ENCODE peak calls at places on chromosome 1, in ten cellular contexts. C is mesendoderm, J is AG09319, Q is activated gamma-delta T cell treated with Interleukin-2 at 50 U/mL for 16 hours, F is activated T-cell treated with anti-CD3 and anti-CD28 coated beads for 1 hour, B is Daoy, L is left ventricle myocardium superior, V is neural progenitor cell, S is T47D, T is anterior cingulate cortex. N is an unnamed sample.

GRCh38 chr1:59766463-59766862 is 48.3 kb upstream of the HOOK1 start:
- DNase-seq in J (no peak), B (no peak), L (no peak), C (no peak), F (no peak), T (no peak), S (no peak), V (no peak), Q (no peak), N (no peak)

GRCh38 chr1:153796786-153797659 is 21.8 kb downstream of the SLC27A3 start:
- DNase-seq in F (peak; percentile 82), L (peak; percentile 76), S (peak; percentile 97), T (peak; percentile 40), J (no peak), V (peak; percentile 83), B (peak; percentile 61), C (peak; percentile 82), Q (peak; percentile 89), N (peak; percentile 24)

GRCh38 chr1:203671047-203671446 is 44.4 kb downstream of the ATP2B4 start:
- DNase-seq in C (no peak), F (no peak), L (no peak), V (no peak), B (no peak), Q (no peak), J (no peak), T (no peak), S (no peak), N (no peak)

GRCh38 chr1:218395916-218396315 is 50.8 kb downstream of the TGFB2 start:
- DNase-seq in V (no peak), T (no peak), Q (no peak), S (no peak), C (no peak), L (no peak), B (peak; percentile 34), F (no peak), J (no peak), N (no peak)

GRCh38 chr1:212782422-212783154 is 9.0 kb downstream of the NSL1 start:
- DNase-seq in L (no peak), J (no peak), Q (no peak), B (peak; percentile 28), T (no peak), C (peak; percentile 32), F (no peak), V (no peak), S (peak; percentile 26), N (no peak)

GRCh38 chr1:54014009-54014629 is 3.9 kb downstream of the LDLRAD1 start:
- DNase-seq in L (no peak), S (no peak), V (no peak), B (no peak), T (no peak), Q (no peak), F (no peak), J (no peak), C (no peak), N (no peak)

GRCh38 chr1:66331641-66332523 is 202.1 kb upstream of the SGIP1 start:
- DNase-seq in C (peak; percentile 94), L (peak; percentile 75), Q (peak; percentile 23), F (peak; percentile 9), S (no peak), V (peak; percentile 61), J (peak; percentile 67), T (peak; percentile 23), B (peak; percentile 88), N (peak; percentile 81)

GRCh38 chr1:23168079-23168461 is 586 bp downstream of the LUZP1 start:
- DNase-seq in V (no peak), B (peak; percentile 60), L (peak; percentile 60), S (no peak), T (peak; percentile 15), C (no peak), Q (peak; percentile 20), J (no peak), F (peak; percentile 9), N (no peak)

GRCh38 chr1:51410568-51411460 is 80.5 kb upstream of the TTC39A start:
- DNase-seq in S (no peak), F (no peak), L (no peak), V (peak; percentile 9), B (no peak), C (peak; percentile 80), Q (no peak), J (no peak), T (no peak), N (no peak)

GRCh38 chr1:224734261-224734935 is 118.3 kb downstream of the CNIH3 start:
- DNase-seq in F (no peak), L (no peak), S (no peak), V (no peak), T (no peak), J (no peak), B (no peak), C (peak; percentile 76), Q (no peak), N (no peak)

GRCh38 chr1:21963477-21964217 is 13.2 kb upstream of the CELA3B start:
- DNase-seq in F (peak; percentile 83), S (peak; percentile 30), V (peak; percentile 77), T (peak; percentile 47), Q (peak; percentile 81), L (peak; percentile 83), B (peak; percentile 74), J (peak; percentile 19), C (peak; percentile 89), N (peak; percentile 44)

GRCh38 chr1:184359909-184360308 is 26.9 kb upstream of the C1orf21 start:
- DNase-seq in T (no peak), Q (no peak), F (no peak), J (no peak), C (no peak), L (no peak), V (no peak), B (no peak), S (no peak), N (no peak)

GRCh38 chr1:78092686-78093085 is 46.9 kb downstream of the GIPC2 start:
- DNase-seq in B (peak; percentile 84), L (no peak), J (no peak), S (no peak), T (no peak), F (no peak), V (no peak), Q (no peak), C (peak; percentile 62), N (no peak)

GRCh38 chr1:58884706-58885661 is 101.1 kb upstream of the JUN start:
- DNase-seq in J (no peak), Q (no peak), T (no peak), F (no peak), C (no peak), V (no peak), S (no peak), B (peak; percentile 63), L (peak; percentile 56), N (no peak)

GRCh38 chr1:46448109-46448911 is 41.3 kb upstream of the DMBX1 start:
- DNase-seq in B (no peak), T (no peak), L (no peak), C (peak; percentile 49), Q (no peak), S (no peak), F (no peak), J (no peak), V (peak; percentile 60), N (no peak)